ENCODE peak calls at places on chromosomes 11 and 22, in nine cellular contexts. One of them, this sample, is unnamed.

GRCh38 chr22:22748297-22748743 is 103.9 kb downstream of the GGTLC2 start:
- DNase-seq in fibroblast of villous mesenchyme: peak; percentile 56
- DNase-seq in body of pancreas: peak; percentile 59
- DNase-seq in fibroblast of mammary gland: peak; percentile 67
- DNase-seq in psoas muscle: peak; percentile 24
- DNase-seq in neural progenitor cell: peak; percentile 44
- DNase-seq in AG04450: peak; percentile 8
- DNase-seq in stomach: peak; percentile 64
- DNase-seq in CD8-positive, alpha-beta T cell: no peak
- DNase-seq in this sample: no peak

GRCh38 chr11:60118333-60118732 is 29.9 kb downstream of the MS4A2 start:
- DNase-seq in fibroblast of villous mesenchyme: no peak
- DNase-seq in body of pancreas: no peak
- DNase-seq in fibroblast of mammary gland: no peak
- DNase-seq in psoas muscle: no peak
- DNase-seq in neural progenitor cell: no peak
- DNase-seq in AG04450: no peak
- DNase-seq in stomach: no peak
- DNase-seq in CD8-positive, alpha-beta T cell: no peak
- DNase-seq in this sample: no peak

GRCh38 chr11:103892603-103893002 is 143.8 kb upstream of the DDI1 start:
- DNase-seq in fibroblast of villous mesenchyme: peak; percentile 33
- DNase-seq in body of pancreas: no peak
- DNase-seq in fibroblast of mammary gland: peak; percentile 79
- DNase-seq in psoas muscle: no peak
- DNase-seq in neural progenitor cell: no peak
- DNase-seq in AG04450: no peak
- DNase-seq in stomach: no peak
- DNase-seq in CD8-positive, alpha-beta T cell: no peak
- DNase-seq in this sample: no peak

GRCh38 chr22:28817919-28818859 is 17.8 kb upstream of the XBP1 start:
- DNase-seq in fibroblast of villous mesenchyme: no peak
- DNase-seq in body of pancreas: peak; percentile 96
- DNase-seq in fibroblast of mammary gland: no peak
- DNase-seq in psoas muscle: no peak
- DNase-seq in neural progenitor cell: no peak
- DNase-seq in AG04450: no peak
- DNase-seq in stomach: peak; percentile 89
- DNase-seq in CD8-positive, alpha-beta T cell: no peak
- DNase-seq in this sample: no peak

GRCh38 chr11:2100361-2101170 is 38.6 kb downstream of the IGF2 start:
- DNase-seq in fibroblast of villous mesenchyme: peak; percentile 67
- DNase-seq in body of pancreas: peak; percentile 44
- DNase-seq in fibroblast of mammary gland: no peak
- DNase-seq in psoas muscle: peak; percentile 7
- DNase-seq in neural progenitor cell: no peak
- DNase-seq in AG04450: no peak
- DNase-seq in stomach: peak; percentile 71
- DNase-seq in CD8-positive, alpha-beta T cell: no peak
- DNase-seq in this sample: no peak

GRCh38 chr11:63837027-63837688 is 1.8 kb upstream of the MARK2 start:
- DNase-seq in fibroblast of villous mesenchyme: peak; percentile 74
- DNase-seq in body of pancreas: peak; percentile 84
- DNase-seq in fibroblast of mammary gland: peak; percentile 74
- DNase-seq in psoas muscle: peak; percentile 64
- DNase-seq in neural progenitor cell: peak; percentile 90
- DNase-seq in AG04450: no peak
- DNase-seq in stomach: peak; percentile 84
- DNase-seq in CD8-positive, alpha-beta T cell: peak; percentile 84
- DNase-seq in this sample: no peak

GRCh38 chr22:42758929-42759629 is 38.4 kb upstream of the A4GALT start:
- DNase-seq in fibroblast of villous mesenchyme: peak; percentile 83
- DNase-seq in body of pancreas: no peak
- DNase-seq in fibroblast of mammary gland: peak; percentile 92
- DNase-seq in psoas muscle: no peak
- DNase-seq in neural progenitor cell: peak; percentile 18
- DNase-seq in AG04450: no peak
- DNase-seq in stomach: no peak
- DNase-seq in CD8-positive, alpha-beta T cell: no peak
- DNase-seq in this sample: no peak

GRCh38 chr22:45029501-45029900 is 19.7 kb upstream of the PHF21B start:
- DNase-seq in fibroblast of villous mesenchyme: no peak
- DNase-seq in body of pancreas: no peak
- DNase-seq in fibroblast of mammary gland: no peak
- DNase-seq in psoas muscle: no peak
- DNase-seq in neural progenitor cell: no peak
- DNase-seq in AG04450: no peak
- DNase-seq in stomach: no peak
- DNase-seq in CD8-positive, alpha-beta T cell: no peak
- DNase-seq in this sample: no peak

GRCh38 chr11:84498016-84498415 is 1129.1 kb downstream of the DLG2 start:
- DNase-seq in fibroblast of villous mesenchyme: no peak
- DNase-seq in body of pancreas: no peak
- DNase-seq in fibroblast of mammary gland: peak; percentile 90
- DNase-seq in psoas muscle: peak; percentile 8
- DNase-seq in neural progenitor cell: no peak
- DNase-seq in AG04450: no peak
- DNase-seq in stomach: no peak
- DNase-seq in CD8-positive, alpha-beta T cell: no peak
- DNase-seq in this sample: no peak

GRCh38 chr11:75028321-75029097 is 39.8 kb downstream of the NEU3 start:
- DNase-seq in fibroblast of villous mesenchyme: peak; percentile 19
- DNase-seq in body of pancreas: no peak
- DNase-seq in fibroblast of mammary gland: peak; percentile 45
- DNase-seq in psoas muscle: no peak
- DNase-seq in neural progenitor cell: no peak
- DNase-seq in AG04450: no peak
- DNase-seq in stomach: no peak
- DNase-seq in CD8-positive, alpha-beta T cell: no peak
- DNase-seq in this sample: no peak

GRCh38 chr11:17277024-17277584 is 565 bp downstream of the NUCB2 start:
- DNase-seq in fibroblast of villous mesenchyme: peak; percentile 46
- DNase-seq in body of pancreas: no peak
- DNase-seq in fibroblast of mammary gland: peak; percentile 61
- DNase-seq in psoas muscle: no peak
- DNase-seq in neural progenitor cell: no peak
- DNase-seq in AG04450: no peak
- DNase-seq in stomach: no peak
- DNase-seq in CD8-positive, alpha-beta T cell: no peak
- DNase-seq in this sample: no peak

GRCh38 chr11:1825039-1825740 is 9.6 kb upstream of the SYT8 start:
- DNase-seq in fibroblast of villous mesenchyme: peak; percentile 46
- DNase-seq in body of pancreas: peak; percentile 75
- DNase-seq in fibroblast of mammary gland: no peak
- DNase-seq in psoas muscle: peak; percentile 28
- DNase-seq in neural progenitor cell: peak; percentile 96
- DNase-seq in AG04450: no peak
- DNase-seq in stomach: peak; percentile 70
- DNase-seq in CD8-positive, alpha-beta T cell: no peak
- DNase-seq in this sample: no peak

GRCh38 chr22:29266564-29267461 is 968 bp downstream of the RHBDD3 start:
- DNase-seq in fibroblast of villous mesenchyme: peak; percentile 10
- DNase-seq in body of pancreas: no peak
- DNase-seq in fibroblast of mammary gland: peak; percentile 39
- DNase-seq in psoas muscle: no peak
- DNase-seq in neural progenitor cell: peak; percentile 55
- DNase-seq in AG04450: no peak
- DNase-seq in stomach: no peak
- DNase-seq in CD8-positive, alpha-beta T cell: peak; percentile 47
- DNase-seq in this sample: no peak

GRCh38 chr22:41410311-41410751 is 28.6 kb downstream of the TEF start:
- DNase-seq in fibroblast of villous mesenchyme: no peak
- DNase-seq in body of pancreas: peak; percentile 91
- DNase-seq in fibroblast of mammary gland: no peak
- DNase-seq in psoas muscle: peak; percentile 78
- DNase-seq in neural progenitor cell: no peak
- DNase-seq in AG04450: no peak
- DNase-seq in stomach: peak; percentile 50
- DNase-seq in CD8-positive, alpha-beta T cell: no peak
- DNase-seq in this sample: no peak

GRCh38 chr22:35172452-35172851 is 84.8 kb upstream of the HMGXB4 start:
- DNase-seq in fibroblast of villous mesenchyme: no peak
- DNase-seq in body of pancreas: no peak
- DNase-seq in fibroblast of mammary gland: no peak
- DNase-seq in psoas muscle: no peak
- DNase-seq in neural progenitor cell: no peak
- DNase-seq in AG04450: no peak
- DNase-seq in stomach: no peak
- DNase-seq in CD8-positive, alpha-beta T cell: no peak
- DNase-seq in this sample: no peak

GRCh38 chr11:101996106-101996505 is 51.1 kb upstream of the CFAP300 start:
- DNase-seq in fibroblast of villous mesenchyme: no peak
- DNase-seq in body of pancreas: no peak
- DNase-seq in fibroblast of mammary gland: no peak
- DNase-seq in psoas muscle: no peak
- DNase-seq in neural progenitor cell: no peak
- DNase-seq in AG04450: no peak
- DNase-seq in stomach: no peak
- DNase-seq in CD8-positive, alpha-beta T cell: no peak
- DNase-seq in this sample: no peak

DNA sequence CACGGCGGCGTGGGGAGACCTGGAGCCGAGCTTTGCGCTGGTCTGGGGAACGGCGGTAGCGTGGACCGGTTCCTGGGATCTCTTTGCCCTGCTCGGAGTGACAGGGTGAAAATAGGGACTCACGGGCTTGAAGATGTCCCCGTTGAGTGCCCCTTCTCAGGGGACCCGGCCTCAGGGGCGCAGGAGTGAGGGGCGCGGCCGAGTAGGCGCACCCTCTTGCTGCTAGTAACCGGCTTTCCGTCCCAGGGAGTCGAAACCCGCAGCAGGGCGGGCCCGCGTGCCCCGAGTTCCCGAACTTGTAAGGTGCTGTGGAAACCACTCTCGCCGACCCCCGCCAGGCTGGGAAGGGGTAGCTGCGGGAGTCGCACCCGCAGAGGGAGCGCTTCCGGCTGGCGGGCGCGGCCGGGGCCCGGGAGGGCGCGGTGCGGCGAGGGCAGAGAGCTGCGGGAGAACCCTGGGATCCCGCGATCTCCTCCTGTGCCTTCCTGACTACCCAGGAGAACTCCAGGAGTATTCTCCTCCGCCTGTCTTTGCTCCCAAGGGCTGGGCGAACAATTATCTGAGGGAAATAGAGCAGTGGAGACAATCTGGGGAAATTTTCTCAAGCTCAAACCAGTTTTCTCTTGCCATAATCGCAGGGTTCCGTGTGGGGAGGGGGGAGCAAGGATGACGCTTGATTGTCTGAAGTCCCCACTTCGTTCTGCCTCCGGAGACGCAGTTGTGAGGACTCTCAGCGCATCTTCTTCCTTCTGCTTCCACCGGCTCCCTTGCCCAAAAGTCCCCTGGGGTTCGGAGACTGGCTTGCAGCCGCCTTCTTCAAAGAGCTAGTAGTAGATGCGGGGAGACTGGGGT is 673 bp downstream of the NELL1 start:
- DNase-seq in fibroblast of villous mesenchyme: no peak
- DNase-seq in body of pancreas: no peak
- DNase-seq in fibroblast of mammary gland: no peak
- DNase-seq in psoas muscle: no peak
- DNase-seq in neural progenitor cell: peak; percentile 34
- DNase-seq in AG04450: no peak
- DNase-seq in stomach: no peak
- DNase-seq in CD8-positive, alpha-beta T cell: no peak
- DNase-seq in this sample: no peak
- H3K4me3 ChIP-seq in fibroblast of villous mesenchyme: no peak overlapping the region
- H3K4me3 ChIP-seq in body of pancreas: no peak overlapping the region
- H3K4me3 ChIP-seq in fibroblast of mammary gland: no peak overlapping the region
- H3K4me3 ChIP-seq in psoas muscle: peak overlapping the region; percentile 52
- H3K4me3 ChIP-seq in neural progenitor cell: peak overlapping the region; percentile 74
- H3K4me3 ChIP-seq in AG04450: no peak overlapping the region
- H3K4me3 ChIP-seq in stomach: peak overlapping the region; percentile 44
- H3K4me3 ChIP-seq in CD8-positive, alpha-beta T cell: no peak overlapping the region
- H3K4me3 ChIP-seq in this sample: peak overlapping the region; percentile 8

GRCh38 chr22:18023509-18024275 is 669 bp downstream of the MICAL3 start:
- DNase-seq in fibroblast of villous mesenchyme: peak; percentile 84
- DNase-seq in body of pancreas: peak; percentile 85
- DNase-seq in fibroblast of mammary gland: peak; percentile 89
- DNase-seq in psoas muscle: peak; percentile 83
- DNase-seq in neural progenitor cell: peak; percentile 64
- DNase-seq in AG04450: peak; percentile 48
- DNase-seq in stomach: peak; percentile 69
- DNase-seq in CD8-positive, alpha-beta T cell: peak; percentile 49
- DNase-seq in this sample: no peak
- TF ChIP-seq CTCF in fibroblast of villous mesenchyme: no peak
- TF ChIP-seq CTCF in body of pancreas: no peak
- TF ChIP-seq CTCF in fibroblast of mammary gland: no peak
- TF ChIP-seq CTCF in psoas muscle: peak; percentile 9
- TF ChIP-seq CTCF in neural progenitor cell: no peak
- TF ChIP-seq CTCF in AG04450: peak; percentile 2
- TF ChIP-seq CTCF in stomach: no peak
- TF ChIP-seq CTCF in CD8-positive, alpha-beta T cell: no peak
- TF ChIP-seq CTCF in this sample: no peak

GRCh38 chr22:36914383-36914752 is 940 bp downstream of the CSF2RB start:
- DNase-seq in fibroblast of villous mesenchyme: no peak
- DNase-seq in body of pancreas: no peak
- DNase-seq in fibroblast of mammary gland: no peak
- DNase-seq in psoas muscle: no peak
- DNase-seq in neural progenitor cell: no peak
- DNase-seq in AG04450: no peak
- DNase-seq in stomach: no peak
- DNase-seq in CD8-positive, alpha-beta T cell: no peak
- DNase-seq in this sample: no peak
- H3K4me3 ChIP-seq in fibroblast of villous mesenchyme: no peak overlapping the region
- H3K4me3 ChIP-seq in body of pancreas: no peak overlapping the region
- H3K4me3 ChIP-seq in fibroblast of mammary gland: no peak overlapping the region
- H3K4me3 ChIP-seq in psoas muscle: no peak overlapping the region
- H3K4me3 ChIP-seq in neural progenitor cell: no peak overlapping the region
- H3K4me3 ChIP-seq in AG04450: no peak overlapping the region
- H3K4me3 ChIP-seq in stomach: peak overlapping the region; percentile 41
- H3K4me3 ChIP-seq in CD8-positive, alpha-beta T cell: no peak overlapping the region
- H3K4me3 ChIP-seq in this sample: no peak overlapping the region

DNA sequence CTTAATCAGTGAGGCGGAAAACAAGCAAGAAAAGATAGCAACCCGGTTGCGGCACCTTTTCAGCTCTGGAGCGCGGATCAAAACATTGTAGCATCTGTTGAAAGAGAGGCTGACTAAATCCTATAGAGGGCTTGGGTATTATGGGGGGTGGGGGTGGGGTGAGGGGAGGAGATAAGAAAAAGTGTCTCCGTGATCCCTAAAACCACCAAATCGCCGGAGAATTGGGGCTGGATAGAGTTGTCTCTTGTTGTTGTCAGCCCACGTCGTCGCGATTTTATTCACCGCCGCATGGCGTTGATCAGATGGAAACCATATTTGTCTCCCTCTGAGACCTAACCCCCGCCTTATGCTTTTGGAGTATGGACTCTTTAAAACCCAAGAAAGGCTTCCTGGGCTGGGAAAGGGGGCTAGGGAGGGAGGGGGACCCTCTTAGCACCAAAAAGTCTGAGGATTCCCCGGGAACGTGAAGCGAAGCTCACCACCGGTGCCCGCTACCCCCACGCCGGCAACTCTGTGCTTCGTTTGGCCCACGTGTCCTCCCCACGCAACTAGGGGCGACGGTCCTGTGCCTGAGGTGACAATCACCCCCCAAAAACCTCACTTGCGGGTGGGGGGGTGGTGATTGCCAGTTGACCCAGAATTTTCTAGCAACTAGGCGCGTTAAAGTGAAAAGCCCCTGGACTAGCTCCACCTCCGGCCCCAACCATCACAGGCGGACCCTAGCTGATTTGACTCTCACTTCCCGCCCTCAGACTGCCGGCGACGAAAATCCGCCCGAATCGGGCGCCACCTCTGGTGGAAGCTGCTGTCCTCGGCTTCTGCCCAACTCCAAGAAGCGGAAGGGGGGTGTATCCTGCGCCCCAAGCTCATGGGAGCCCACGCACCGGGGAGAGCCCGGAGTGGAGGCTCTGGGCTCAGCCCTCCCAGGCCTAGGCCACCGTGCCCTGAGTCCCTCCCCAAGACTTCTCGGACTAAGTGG is 12.8 kb downstream of the PAX6 start:
- DNase-seq in fibroblast of villous mesenchyme: no peak
- DNase-seq in body of pancreas: no peak
- DNase-seq in fibroblast of mammary gland: no peak
- DNase-seq in psoas muscle: no peak
- DNase-seq in neural progenitor cell: peak; percentile 94
- DNase-seq in AG04450: no peak
- DNase-seq in stomach: no peak
- DNase-seq in CD8-positive, alpha-beta T cell: no peak
- DNase-seq in this sample: no peak
- TF ChIP-seq CTCF in fibroblast of villous mesenchyme: peak; percentile 28
- TF ChIP-seq CTCF in body of pancreas: no peak
- TF ChIP-seq CTCF in fibroblast of mammary gland: peak; percentile 36
- TF ChIP-seq CTCF in psoas muscle: no peak
- TF ChIP-seq CTCF in neural progenitor cell: peak; percentile 65
- TF ChIP-seq CTCF in AG04450: peak; percentile 40
- TF ChIP-seq CTCF in stomach: no peak
- TF ChIP-seq CTCF in CD8-positive, alpha-beta T cell: no peak
- TF ChIP-seq CTCF in this sample: peak; percentile 34

This sample was measured in epithelial cell of proximal tubule.